ENCODE peak calls at places on chromosomes 2 and 18, in ten cellular contexts. O, A, N, V, S, Z, P, U, F and D are unnamed samples.

GRCh38 chr2:205934443-205934842 is 151.5 kb downstream of the INO80D start:
- DNase-seq in Z (peak), S (no peak), V (no peak), P (no peak), U (no peak), F (no peak), O (no peak), N (no peak), A (no peak), D (no peak)

GRCh38 chr2:96408631-96409542 is 73.3 kb downstream of the NCAPH start:
- DNase-seq in A (no peak), U (no peak), N (no peak), O (no peak), Z (no peak), V (no peak), F (no peak), P (no peak), S (no peak), D (no peak)

GRCh38 chr2:219402665-219403515 is 15.2 kb upstream of the DNPEP start:
- DNase-seq in Z (peak), N (peak), P (no peak), U (peak), V (no peak), S (no peak), O (peak), A (peak), F (peak), D (no peak)

GRCh38 chr18:48410095-48410920 is 1.1 kb upstream of the ZBTB7C start:
- DNase-seq in O (peak), F (peak), N (peak), U (peak), A (peak), P (peak), S (peak), V (no peak), Z (peak), D (no peak)

GRCh38 chr2:119059287-119059686 is 99.3 kb downstream of the C1QL2 start:
- DNase-seq in U (no peak), Z (no peak), P (no peak), S (no peak), N (no peak), F (no peak), O (no peak), A (no peak), V (no peak), D (no peak)

GRCh38 chr2:127637725-127638252 is 8.2 kb upstream of the GPR17 start:
- DNase-seq in P (no peak), Z (no peak), F (peak), A (no peak), N (peak), O (no peak), V (peak), S (no peak), U (no peak), D (peak)

GRCh38 chr18:321839-322467 is 54.1 kb upstream of the THOC1 start:
- DNase-seq in V (no peak), U (no peak), N (no peak), Z (no peak), S (no peak), P (no peak), F (no peak), O (no peak), A (no peak), D (no peak)

GRCh38 chr2:236014408-236015131 is 153.6 kb downstream of the GBX2 start:
- DNase-seq in Z (no peak), P (no peak), A (no peak), N (no peak), U (no peak), O (no peak), S (no peak), V (no peak), F (no peak), D (no peak)

GRCh38 chr2:7552825-7553550 is 635.8 kb downstream of the RNF144A start:
- DNase-seq in F (no peak), A (no peak), V (no peak), S (no peak), U (no peak), N (no peak), P (no peak), O (no peak), Z (no peak), D (no peak)

GRCh38 chr2:240557808-240558207 is at the start of gene ANKMY1:
- DNase-seq in A (peak), N (peak), U (no peak), F (peak), O (no peak), Z (peak), S (no peak), V (no peak), P (no peak), D (no peak)

GRCh38 chr18:23569299-23570063 is 16.8 kb downstream of the NPC1 start:
- DNase-seq in U (no peak), S (no peak), N (no peak), Z (no peak), V (no peak), P (no peak), F (no peak), A (no peak), O (no peak), D (no peak)

GRCh38 chr18:79770826-79771225 is 26.9 kb upstream of the KCNG2 start:
- DNase-seq in N (no peak), S (no peak), A (no peak), Z (no peak), P (no peak), U (no peak), O (no peak), F (no peak), V (no peak), D (no peak)